ENCODE peak calls at places on chromosomes 16 and 17, in seven cellular contexts. One of them, this sample, is unnamed.

GRCh38 chr16:10040136-10041080 is 141.8 kb downstream of the GRIN2A start:
- DNase-seq in foreskin keratinocyte: no peak
- DNase-seq in NB4: no peak
- DNase-seq in cardiac fibroblast: no peak
- DNase-seq in tibial nerve: no peak
- DNase-seq in WTC11: peak; percentile 38
- DNase-seq in endothelial cell: no peak
- DNase-seq in this sample: no peak

GRCh38 chr17:80857721-80858171 is 133.9 kb upstream of the CHMP6 start:
- DNase-seq in foreskin keratinocyte: no peak
- DNase-seq in NB4: no peak
- DNase-seq in cardiac fibroblast: no peak
- DNase-seq in tibial nerve: no peak
- DNase-seq in WTC11: no peak
- DNase-seq in endothelial cell: no peak
- DNase-seq in this sample: no peak

GRCh38 chr17:32100971-32101631 is 41.2 kb upstream of the RHOT1 start:
- DNase-seq in foreskin keratinocyte: no peak
- DNase-seq in NB4: no peak
- DNase-seq in cardiac fibroblast: no peak
- DNase-seq in tibial nerve: no peak
- DNase-seq in WTC11: no peak
- DNase-seq in endothelial cell: no peak
- DNase-seq in this sample: no peak

GRCh38 chr17:3794890-3795757 is 5.9 kb downstream of the ITGAE start:
- DNase-seq in foreskin keratinocyte: no peak
- DNase-seq in NB4: no peak
- DNase-seq in cardiac fibroblast: peak; percentile 64
- DNase-seq in tibial nerve: no peak
- DNase-seq in WTC11: no peak
- DNase-seq in endothelial cell: no peak
- DNase-seq in this sample: no peak

GRCh38 chr17:46173153-46173552 is 20.1 kb downstream of the KANSL1 start:
- DNase-seq in foreskin keratinocyte: no peak
- DNase-seq in NB4: no peak
- DNase-seq in cardiac fibroblast: no peak
- DNase-seq in tibial nerve: no peak
- DNase-seq in WTC11: no peak
- DNase-seq in endothelial cell: no peak
- DNase-seq in this sample: no peak

GRCh38 chr16:10740845-10741208 is 2.8 kb upstream of the NUBP1 start:
- DNase-seq in foreskin keratinocyte: no peak
- DNase-seq in NB4: no peak
- DNase-seq in cardiac fibroblast: no peak
- DNase-seq in tibial nerve: no peak
- DNase-seq in WTC11: no peak
- DNase-seq in endothelial cell: no peak
- DNase-seq in this sample: no peak

GRCh38 chr17:68812876-68813584 is 142.2 kb downstream of the ABCA8 start:
- DNase-seq in foreskin keratinocyte: no peak
- DNase-seq in NB4: no peak
- DNase-seq in cardiac fibroblast: no peak
- DNase-seq in tibial nerve: no peak
- DNase-seq in WTC11: no peak
- DNase-seq in endothelial cell: no peak
- DNase-seq in this sample: no peak

GRCh38 chr17:9845306-9845705 is 19.6 kb downstream of the GLP2R start:
- DNase-seq in foreskin keratinocyte: no peak
- DNase-seq in NB4: no peak
- DNase-seq in cardiac fibroblast: no peak
- DNase-seq in tibial nerve: no peak
- DNase-seq in WTC11: no peak
- DNase-seq in endothelial cell: no peak
- DNase-seq in this sample: no peak

GRCh38 chr17:47945080-47945479 is 3.7 kb downstream of the PNPO start:
- DNase-seq in foreskin keratinocyte: no peak
- DNase-seq in NB4: no peak
- DNase-seq in cardiac fibroblast: peak; percentile 18
- DNase-seq in tibial nerve: no peak
- DNase-seq in WTC11: no peak
- DNase-seq in endothelial cell: no peak
- DNase-seq in this sample: no peak

GRCh38 chr16:55499951-55500350 is 8.9 kb upstream of the LPCAT2 start:
- DNase-seq in foreskin keratinocyte: peak; percentile 96
- DNase-seq in NB4: peak; percentile 69
- DNase-seq in cardiac fibroblast: peak; percentile 98
- DNase-seq in tibial nerve: peak; percentile 8
- DNase-seq in WTC11: no peak
- DNase-seq in endothelial cell: peak; percentile 40
- DNase-seq in this sample: no peak

GRCh38 chr17:51056813-51057510 is 63.7 kb downstream of the SPAG9 start:
- DNase-seq in foreskin keratinocyte: peak; percentile 54
- DNase-seq in NB4: peak; percentile 58
- DNase-seq in cardiac fibroblast: peak; percentile 87
- DNase-seq in tibial nerve: peak; percentile 77
- DNase-seq in WTC11: peak; percentile 40
- DNase-seq in endothelial cell: peak; percentile 36
- DNase-seq in this sample: peak; percentile 32

GRCh38 chr17:68461589-68461988 is 4.3 kb upstream of the WIPI1 start:
- DNase-seq in foreskin keratinocyte: no peak
- DNase-seq in NB4: no peak
- DNase-seq in cardiac fibroblast: no peak
- DNase-seq in tibial nerve: no peak
- DNase-seq in WTC11: no peak
- DNase-seq in endothelial cell: no peak
- DNase-seq in this sample: no peak

GRCh38 chr16:64089697-64090096 is 1032.2 kb downstream of the CDH11 start:
- DNase-seq in foreskin keratinocyte: no peak
- DNase-seq in NB4: peak; percentile 42
- DNase-seq in cardiac fibroblast: peak; percentile 60
- DNase-seq in tibial nerve: peak; percentile 17
- DNase-seq in WTC11: no peak
- DNase-seq in endothelial cell: peak; percentile 47
- DNase-seq in this sample: no peak

GRCh38 chr17:38342886-38343607 is 709 bp downstream of the GPR179 start:
- DNase-seq in foreskin keratinocyte: no peak
- DNase-seq in NB4: no peak
- DNase-seq in cardiac fibroblast: no peak
- DNase-seq in tibial nerve: no peak
- DNase-seq in WTC11: no peak
- DNase-seq in endothelial cell: no peak
- DNase-seq in this sample: no peak

GRCh38 chr17:53032861-53033271 is 789.9 kb upstream of the KIF2B start:
- DNase-seq in foreskin keratinocyte: peak; percentile 40
- DNase-seq in NB4: peak; percentile 65
- DNase-seq in cardiac fibroblast: peak; percentile 25
- DNase-seq in tibial nerve: no peak
- DNase-seq in WTC11: peak; percentile 50
- DNase-seq in endothelial cell: peak; percentile 62
- DNase-seq in this sample: peak; percentile 7

GRCh38 chr17:10547351-10547750 is 2.1 kb downstream of the MYH2 start:
- DNase-seq in foreskin keratinocyte: no peak
- DNase-seq in NB4: no peak
- DNase-seq in cardiac fibroblast: no peak
- DNase-seq in tibial nerve: no peak
- DNase-seq in WTC11: no peak
- DNase-seq in endothelial cell: no peak
- DNase-seq in this sample: no peak

GRCh38 chr16:14324581-14324980 is 253.5 kb downstream of the MRTFB start:
- DNase-seq in foreskin keratinocyte: no peak
- DNase-seq in NB4: no peak
- DNase-seq in cardiac fibroblast: peak; percentile 51
- DNase-seq in tibial nerve: no peak
- DNase-seq in WTC11: no peak
- DNase-seq in endothelial cell: no peak
- DNase-seq in this sample: no peak

GRCh38 chr17:31469959-31470358 is 78.5 kb downstream of the RAB11FIP4 start:
- DNase-seq in foreskin keratinocyte: no peak
- DNase-seq in NB4: no peak
- DNase-seq in cardiac fibroblast: no peak
- DNase-seq in tibial nerve: no peak
- DNase-seq in WTC11: peak; percentile 34
- DNase-seq in endothelial cell: no peak
- DNase-seq in this sample: no peak

GRCh38 chr17:1730004-1730344 is 5.5 kb downstream of the WDR81 start:
- DNase-seq in foreskin keratinocyte: no peak
- DNase-seq in NB4: no peak
- DNase-seq in cardiac fibroblast: no peak
- DNase-seq in tibial nerve: no peak
- DNase-seq in WTC11: no peak
- DNase-seq in endothelial cell: no peak
- DNase-seq in this sample: no peak

GRCh38 chr16:28274676-28275075 is 17.6 kb upstream of the SBK1 start:
- DNase-seq in foreskin keratinocyte: no peak
- DNase-seq in NB4: no peak
- DNase-seq in cardiac fibroblast: no peak
- DNase-seq in tibial nerve: no peak
- DNase-seq in WTC11: no peak
- DNase-seq in endothelial cell: no peak
- DNase-seq in this sample: no peak

GRCh38 chr16:28279006-28279405 is 13.3 kb upstream of the SBK1 start:
- DNase-seq in foreskin keratinocyte: no peak
- DNase-seq in NB4: peak; percentile 18
- DNase-seq in cardiac fibroblast: no peak
- DNase-seq in tibial nerve: no peak
- DNase-seq in WTC11: no peak
- DNase-seq in endothelial cell: no peak
- DNase-seq in this sample: no peak

GRCh38 chr16:28273511-28273910 is 18.8 kb upstream of the SBK1 start:
- DNase-seq in foreskin keratinocyte: no peak
- DNase-seq in NB4: no peak
- DNase-seq in cardiac fibroblast: no peak
- DNase-seq in tibial nerve: no peak
- DNase-seq in WTC11: no peak
- DNase-seq in endothelial cell: no peak
- DNase-seq in this sample: no peak

GRCh38 chr16:28277537-28278388 is 14.6 kb upstream of the SBK1 start:
- DNase-seq in foreskin keratinocyte: no peak
- DNase-seq in NB4: peak; percentile 83
- DNase-seq in cardiac fibroblast: peak; percentile 79
- DNase-seq in tibial nerve: peak; percentile 92
- DNase-seq in WTC11: peak; percentile 93
- DNase-seq in endothelial cell: peak; percentile 88
- DNase-seq in this sample: peak; percentile 95

DNA sequence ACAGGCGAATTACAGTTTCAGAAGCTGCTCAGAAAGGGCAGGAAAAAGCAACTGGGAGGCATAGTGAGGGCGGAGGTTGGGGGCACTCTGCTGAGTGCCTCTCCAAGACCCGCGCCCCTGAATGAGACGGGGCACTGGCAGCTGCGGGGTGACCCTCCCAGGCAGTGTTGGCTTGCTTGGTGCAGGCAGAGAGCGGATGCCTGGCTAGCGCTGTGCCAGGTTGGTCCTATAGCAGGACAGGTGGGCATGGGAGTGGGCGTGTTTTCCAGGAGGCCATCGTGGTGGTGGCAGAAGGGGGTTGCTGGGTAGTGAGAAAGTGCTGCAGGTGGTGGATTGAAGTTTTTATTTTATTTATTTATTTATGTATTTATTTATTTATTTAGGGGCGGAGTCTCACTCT is 16.0 kb upstream of the SBK1 start:
- DNase-seq in foreskin keratinocyte: no peak
- DNase-seq in NB4: no peak
- DNase-seq in cardiac fibroblast: no peak
- DNase-seq in tibial nerve: no peak
- DNase-seq in WTC11: no peak
- DNase-seq in endothelial cell: no peak
- DNase-seq in this sample: no peak
- TF ChIP-seq CTCF in foreskin keratinocyte: no peak
- TF ChIP-seq CTCF in NB4: no peak
- TF ChIP-seq CTCF in cardiac fibroblast: no peak
- TF ChIP-seq CTCF in tibial nerve: no peak
- TF ChIP-seq CTCF in WTC11: no peak
- TF ChIP-seq CTCF in endothelial cell: no peak
- TF ChIP-seq CTCF in this sample: no peak

DNA sequence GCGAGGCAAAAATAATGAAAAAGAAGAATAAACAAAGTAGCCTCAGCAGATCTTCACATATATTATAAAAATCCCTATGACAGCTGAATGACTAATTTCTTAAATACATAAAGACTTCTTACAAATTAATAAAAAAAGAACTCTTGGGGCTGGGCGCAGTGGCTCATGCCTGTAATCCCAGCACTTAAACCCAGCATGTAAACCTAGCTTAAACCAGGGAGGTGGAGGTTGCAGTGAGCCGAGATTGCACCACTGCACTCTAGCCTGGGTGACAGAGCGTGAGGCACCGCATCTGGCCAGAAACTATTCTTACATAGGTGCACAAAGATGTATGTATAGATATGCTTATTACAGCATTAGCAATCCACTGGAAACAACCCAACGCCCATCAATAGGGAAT is 27.7 kb downstream of the C17orf100 start:
- DNase-seq in foreskin keratinocyte: no peak
- DNase-seq in NB4: no peak
- DNase-seq in cardiac fibroblast: no peak
- DNase-seq in tibial nerve: no peak
- DNase-seq in WTC11: no peak
- DNase-seq in endothelial cell: no peak
- DNase-seq in this sample: no peak
- TF ChIP-seq CTCF in foreskin keratinocyte: no peak
- TF ChIP-seq CTCF in NB4: no peak
- TF ChIP-seq CTCF in cardiac fibroblast: no peak
- TF ChIP-seq CTCF in tibial nerve: no peak
- TF ChIP-seq CTCF in WTC11: no peak
- TF ChIP-seq CTCF in endothelial cell: no peak
- TF ChIP-seq CTCF in this sample: no peak

DNA sequence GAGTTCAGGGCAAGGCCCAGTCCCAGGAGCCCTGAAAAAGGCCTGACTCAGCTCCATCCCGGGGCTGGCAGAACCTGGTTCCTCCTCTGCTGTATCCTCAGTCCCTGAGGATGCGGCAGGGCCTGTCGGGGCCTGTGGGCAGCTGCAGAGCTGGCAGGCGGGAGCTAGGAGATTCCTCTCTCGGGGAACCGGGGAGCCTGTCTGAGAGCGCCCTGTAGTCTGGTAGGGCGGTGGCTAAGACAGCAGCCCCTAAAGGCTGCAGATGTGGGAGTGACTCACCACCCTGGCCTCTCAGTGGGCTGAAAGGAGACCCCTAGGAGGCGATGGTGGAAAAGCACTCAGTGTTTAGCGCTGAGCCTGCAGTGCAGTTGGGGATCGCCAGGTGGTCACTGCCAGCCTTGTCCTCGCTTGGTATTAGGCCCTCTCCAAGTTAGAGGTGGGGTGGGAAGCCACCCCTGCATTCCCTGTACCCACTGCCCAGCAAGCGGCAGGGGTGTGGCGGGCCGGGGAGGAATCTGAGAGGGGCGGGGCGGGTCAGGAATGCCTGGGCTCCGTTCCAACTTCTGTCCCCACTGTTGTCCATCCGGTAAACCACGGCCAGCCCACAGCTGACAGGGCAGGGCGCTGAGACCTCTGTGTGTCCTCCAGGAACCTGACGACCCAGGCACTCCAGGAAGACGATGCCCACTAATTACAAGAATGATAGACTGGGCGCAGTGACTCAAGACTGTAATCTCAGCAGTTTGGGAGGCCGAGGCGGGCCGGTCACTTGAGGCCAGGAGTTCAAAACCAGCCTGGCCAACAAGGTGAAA is 29.5 kb upstream of the CDH1 start:
- DNase-seq in foreskin keratinocyte: peak; percentile 90
- DNase-seq in NB4: peak; percentile 31
- DNase-seq in cardiac fibroblast: peak; percentile 41
- DNase-seq in tibial nerve: no peak
- DNase-seq in WTC11: peak; percentile 67
- DNase-seq in endothelial cell: peak; percentile 6
- DNase-seq in this sample: peak; percentile 18
- TF ChIP-seq CTCF in foreskin keratinocyte: peak; percentile 67
- TF ChIP-seq CTCF in NB4: no peak
- TF ChIP-seq CTCF in cardiac fibroblast: peak; percentile 29
- TF ChIP-seq CTCF in tibial nerve: no peak
- TF ChIP-seq CTCF in WTC11: no peak
- TF ChIP-seq CTCF in endothelial cell: no peak
- TF ChIP-seq CTCF in this sample: peak; percentile 34

GRCh38 chr16:74901606-74902005 is 83.3 kb downstream of the WDR59 start:
- DNase-seq in foreskin keratinocyte: no peak
- DNase-seq in NB4: no peak
- DNase-seq in cardiac fibroblast: no peak
- DNase-seq in tibial nerve: no peak
- DNase-seq in WTC11: no peak
- DNase-seq in endothelial cell: no peak
- DNase-seq in this sample: no peak
- TF ChIP-seq CTCF in foreskin keratinocyte: no peak
- TF ChIP-seq CTCF in NB4: no peak
- TF ChIP-seq CTCF in cardiac fibroblast: no peak
- TF ChIP-seq CTCF in tibial nerve: no peak
- TF ChIP-seq CTCF in WTC11: no peak
- TF ChIP-seq CTCF in endothelial cell: no peak
- TF ChIP-seq CTCF in this sample: no peak